ENCODE peak calls at places on chromosome 17, in ten cellular contexts. A is pulmonary artery endothelial cell; M is substantia nigra; Q is NCI-H2227 treated with DMSO at 0.1 percent for 48 hours; S is psoas muscle; H is EL; B is effector memory CD4-positive, alpha-beta T cell; X is kidney glomerular epithelial cell; J is CD8-positive, alpha-beta T cell; T is GOT3. Y is an unnamed sample.

GRCh38 chr17:46026815-46027125 is 27.7 kb downstream of the STH start:
- DNase-seq in A (no peak), M (no peak), Q (no peak), S (no peak), H (no peak), B (no peak), X (no peak), J (no peak), T (no peak), Y (no peak)

GRCh38 chr17:74814453-74814852 is 38.3 kb upstream of the NAT9 start:
- DNase-seq in A (no peak), M (no peak), Q (no peak), S (no peak), H (no peak), B (no peak), X (no peak), J (no peak), T (no peak), Y (peak; percentile 26)

GRCh38 chr17:60149691-60150582 is at the start of gene CA4:
- DNase-seq in A (no peak), M (no peak), Q (no peak), S (no peak), H (no peak), B (no peak), X (no peak), J (no peak), T (no peak), Y (no peak)

GRCh38 chr17:55295411-55296170 is 30.8 kb downstream of the HLF start:
- DNase-seq in A (no peak), M (peak; percentile 14), Q (peak; percentile 47), S (peak; percentile 56), H (peak; percentile 37), B (peak; percentile 29), X (peak; percentile 26), J (peak; percentile 54), T (no peak), Y (peak; percentile 53)

GRCh38 chr17:78488156-78488555 is 89.0 kb downstream of the DNAH17 start:
- DNase-seq in A (no peak), M (no peak), Q (no peak), S (no peak), H (no peak), B (no peak), X (no peak), J (no peak), T (no peak), Y (no peak)

GRCh38 chr17:26818736-26819135 is 475.2 kb upstream of the WSB1 start:
- DNase-seq in A (peak; percentile 10), M (no peak), Q (no peak), S (no peak), H (peak; percentile 4), B (no peak), X (no peak), J (no peak), T (no peak), Y (no peak)

GRCh38 chr17:77948690-77949114 is 9.8 kb upstream of the TNRC6C start:
- DNase-seq in A (no peak), M (peak; percentile 61), Q (peak; percentile 34), S (no peak), H (peak; percentile 67), B (no peak), X (no peak), J (no peak), T (no peak), Y (peak; percentile 28)

GRCh38 chr17:30379303-30380105 is 777 bp downstream of the CPD start:
- DNase-seq in A (no peak), M (no peak), Q (no peak), S (peak; percentile 57), H (peak; percentile 21), B (peak; percentile 20), X (no peak), J (peak; percentile 34), T (no peak), Y (no peak)

GRCh38 chr17:54901230-54901847 is 687 bp downstream of the TOM1L1 start:
- DNase-seq in A (no peak), M (no peak), Q (no peak), S (no peak), H (peak; percentile 71), B (no peak), X (peak; percentile 45), J (no peak), T (no peak), Y (peak; percentile 79)

GRCh38 chr17:21573961-21574610 is 118.2 kb upstream of the KCNJ18 start:
- DNase-seq in A (no peak), M (peak; percentile 62), Q (peak; percentile 67), S (peak; percentile 80), H (peak; percentile 45), B (peak; percentile 7), X (peak; percentile 9), J (peak; percentile 39), T (peak; percentile 47), Y (peak; percentile 56)

GRCh38 chr17:41539979-41540701 is 12.0 kb upstream of the KRT19 start:
- DNase-seq in A (no peak), M (no peak), Q (no peak), S (no peak), H (no peak), B (no peak), X (no peak), J (no peak), T (no peak), Y (no peak)

GRCh38 chr17:35748323-35748960 is 4.6 kb downstream of the GAS2L2 start:
- DNase-seq in A (no peak), M (no peak), Q (no peak), S (peak; percentile 61), H (peak; percentile 43), B (no peak), X (no peak), J (no peak), T (no peak), Y (peak; percentile 43)

GRCh38 chr17:54969658-54970572 is 1.4 kb downstream of the STXBP4 start:
- DNase-seq in A (no peak), M (no peak), Q (no peak), S (no peak), H (no peak), B (no peak), X (no peak), J (no peak), T (no peak), Y (no peak)

GRCh38 chr17:75335315-75335714 is 46.1 kb upstream of the SLC25A19 start:
- DNase-seq in A (no peak), M (no peak), Q (no peak), S (no peak), H (no peak), B (no peak), X (no peak), J (no peak), T (no peak), Y (no peak)

GRCh38 chr17:77914440-77915254 is 43.9 kb upstream of the TNRC6C start:
- DNase-seq in A (no peak), M (no peak), Q (no peak), S (no peak), H (no peak), B (no peak), X (no peak), J (no peak), T (no peak), Y (no peak)

GRCh38 chr17:64256913-64257807 is 5.9 kb downstream of the TEX2 start:
- DNase-seq in A (no peak), M (no peak), Q (peak; percentile 22), S (no peak), H (no peak), B (no peak), X (no peak), J (no peak), T (no peak), Y (no peak)

GRCh38 chr17:16439303-16439791 is 24.0 kb downstream of the TRPV2 start:
- DNase-seq in A (no peak), M (no peak), Q (no peak), S (no peak), H (no peak), B (no peak), X (no peak), J (peak; percentile 35), T (no peak), Y (peak; percentile 41)

GRCh38 chr17:1920948-1921351 is 91.1 kb downstream of the RPA1 start:
- DNase-seq in A (no peak), M (peak; percentile 69), Q (no peak), S (peak; percentile 92), H (no peak), B (no peak), X (no peak), J (no peak), T (no peak), Y (no peak)

GRCh38 chr17:49616086-49616485 is 40.4 kb downstream of the NXPH3 start:
- DNase-seq in A (no peak), M (no peak), Q (no peak), S (no peak), H (no peak), B (no peak), X (no peak), J (no peak), T (no peak), Y (peak; percentile 24)

GRCh38 chr17:57442914-57443571 is 186.7 kb downstream of the MSI2 start:
- DNase-seq in A (no peak), M (peak; percentile 61), Q (no peak), S (peak; percentile 89), H (peak; percentile 28), B (no peak), X (no peak), J (peak; percentile 54), T (no peak), Y (no peak)

GRCh38 chr17:80456465-80457235 is 19.8 kb downstream of the NPTX1 start:
- DNase-seq in A (no peak), M (no peak), Q (no peak), S (peak; percentile 90), H (peak; percentile 47), B (no peak), X (no peak), J (no peak), T (no peak), Y (no peak)

GRCh38 chr17:74870512-74870911 is 2.3 kb downstream of the FDXR start:
- DNase-seq in A (no peak), M (no peak), Q (no peak), S (no peak), H (peak; percentile 89), B (no peak), X (peak; percentile 17), J (no peak), T (no peak), Y (peak; percentile 59)

GRCh38 chr17:35679007-35679682 is 52.3 kb upstream of the RASL10B start:
- DNase-seq in A (no peak), M (no peak), Q (no peak), S (no peak), H (peak; percentile 2), B (no peak), X (no peak), J (no peak), T (no peak), Y (no peak)

GRCh38 chr17:34885076-34885475 is 76.2 kb downstream of the CCT6B start:
- DNase-seq in A (no peak), M (no peak), Q (no peak), S (no peak), H (no peak), B (no peak), X (no peak), J (no peak), T (no peak), Y (no peak)

GRCh38 chr17:81481011-81481799 is 31.4 kb downstream of the ACTG1 start:
- DNase-seq in A (no peak), M (peak; percentile 72), Q (peak; percentile 38), S (peak; percentile 89), H (peak; percentile 45), B (peak; percentile 40), X (peak; percentile 26), J (peak; percentile 59), T (peak; percentile 32), Y (no peak)

GRCh38 chr17:50559674-50560184 is 786 bp upstream of the CACNA1G start:
- DNase-seq in A (no peak), M (no peak), Q (peak; percentile 47), S (no peak), H (peak; percentile 50), B (peak; percentile 33), X (no peak), J (no peak), T (no peak), Y (peak; percentile 62)

Y was measured in ACHN.